ENCODE peak calls at places on chromosome 3, in five cellular contexts. X, G, Q, K and F are unnamed samples.
A peak's percentile ranks its signal among the peaks of the same experiment; 100 is the strongest.

GRCh38 chr3:10196389-10197052 is 31.8 kb downstream of the IRAK2 start:
- DNase-seq in X (peak; percentile 48), G (peak; percentile 90), Q (no peak), K (peak; percentile 20), F (peak; percentile 93)

GRCh38 chr3:111607242-111607641 is 12.1 kb upstream of the ZBED2 start:
- DNase-seq in X (no peak), G (no peak), Q (no peak), K (peak; percentile 17), F (no peak)

GRCh38 chr3:143084856-143085731 is 34.5 kb upstream of the CHST2 start:
- DNase-seq in X (peak; percentile 74), G (peak; percentile 88), Q (no peak), K (peak; percentile 71), F (peak; percentile 52)

GRCh38 chr3:197353001-197353866 is 54.8 kb upstream of the DLG1 start:
- DNase-seq in X (no peak), G (no peak), Q (no peak), K (peak; percentile 17), F (no peak)

GRCh38 chr3:155424041-155424605 is 130.6 kb upstream of the STRIT1 start:
- DNase-seq in X (no peak), G (no peak), Q (no peak), K (no peak), F (no peak)

GRCh38 chr3:53065841-53066480 is 20.1 kb upstream of the SFMBT1 start:
- DNase-seq in X (no peak), G (no peak), Q (no peak), K (no peak), F (no peak)

GRCh38 chr3:105062853-105063252 is 303.9 kb upstream of the ALCAM start:
- DNase-seq in X (no peak), G (no peak), Q (no peak), K (peak; percentile 26), F (peak; percentile 27)

GRCh38 chr3:71602256-71602655 is 18.7 kb upstream of the FOXP1 start:
- DNase-seq in X (no peak), G (no peak), Q (no peak), K (no peak), F (no peak)

GRCh38 chr3:183688869-183689268 is 8.7 kb upstream of the YEATS2 start:
- DNase-seq in X (no peak), G (no peak), Q (no peak), K (peak; percentile 38), F (peak; percentile 29)

GRCh38 chr3:172369590-172370259 is 78.5 kb downstream of the GHSR start:
- DNase-seq in X (no peak), G (no peak), Q (no peak), K (no peak), F (no peak)

GRCh38 chr3:46027736-46028397 is 584 bp upstream of the XCR1 start:
- DNase-seq in X (no peak), G (no peak), Q (no peak), K (peak; percentile 9), F (peak; percentile 4)

GRCh38 chr3:10116138-10116460 is 624 bp downstream of the BRK1 start:
- DNase-seq in X (no peak), G (peak; percentile 53), Q (no peak), K (peak; percentile 70), F (no peak)

GRCh38 chr3:81339040-81339845 is 422.2 kb downstream of the GBE1 start:
- DNase-seq in X (no peak), G (no peak), Q (no peak), K (peak; percentile 12), F (peak; percentile 25)

GRCh38 chr3:385151-385550 is 188.6 kb downstream of the CHL1 start:
- DNase-seq in X (no peak), G (peak; percentile 2), Q (no peak), K (no peak), F (no peak)

GRCh38 chr3:135007622-135008021 is 212.6 kb downstream of the EPHB1 start:
- DNase-seq in X (no peak), G (no peak), Q (no peak), K (peak; percentile 60), F (no peak)

GRCh38 chr3:58946875-58947274 is 103.0 kb downstream of the CFAP20DC start:
- DNase-seq in X (no peak), G (no peak), Q (no peak), K (no peak), F (no peak)

GRCh38 chr3:156605686-156606605 is 51.0 kb upstream of the SSR3 start:
- DNase-seq in X (peak; percentile 15), G (peak; percentile 53), Q (peak; percentile 49), K (peak; percentile 87), F (peak; percentile 74)

GRCh38 chr3:195162033-195162669 is 108.8 kb downstream of the XXYLT1 start:
- DNase-seq in X (peak; percentile 70), G (no peak), Q (no peak), K (no peak), F (no peak)

GRCh38 chr3:185280572-185281365 is 26.9 kb upstream of the EHHADH start:
- DNase-seq in X (peak; percentile 14), G (peak; percentile 53), Q (no peak), K (peak; percentile 68), F (peak; percentile 72)

GRCh38 chr3:66858656-66859381 is 139.3 kb upstream of the KBTBD8 start:
- DNase-seq in X (no peak), G (no peak), Q (no peak), K (no peak), F (no peak)

GRCh38 chr3:196340466-196340865 is 2.3 kb upstream of the TM4SF19 start:
- DNase-seq in X (no peak), G (no peak), Q (no peak), K (no peak), F (no peak)